ENCODE peak calls at places on chromosome 22, in eight cellular contexts. H, Q, E, F, X, T, D and R are unnamed samples.

GRCh38 chr22:44412136-44412731 is 85.8 kb downstream of the RTL6 start:
- DNase-seq in H (no peak), Q (no peak), E (no peak), F (no peak), X (no peak), T (no peak), D (no peak), R (no peak)

GRCh38 chr22:48943567-48944432 is 883.9 kb downstream of the BRD1 start:
- DNase-seq in H (peak; percentile 40), Q (no peak), E (no peak), F (no peak), X (no peak), T (no peak), D (peak; percentile 23), R (no peak)

GRCh38 chr22:39627208-39627607 is 56.7 kb downstream of the CACNA1I start:
- DNase-seq in H (no peak), Q (no peak), E (no peak), F (no peak), X (no peak), T (no peak), D (no peak), R (no peak)

GRCh38 chr22:36743591-36744412 is 32.1 kb downstream of the IFT27 start:
- DNase-seq in H (no peak), Q (no peak), E (no peak), F (no peak), X (no peak), T (no peak), D (no peak), R (no peak)

GRCh38 chr22:25518000-25518663 is 46.3 kb upstream of the GRK3 start:
- DNase-seq in H (no peak), Q (no peak), E (no peak), F (no peak), X (no peak), T (no peak), D (no peak), R (no peak)

GRCh38 chr22:37904572-37905533 is 1.2 kb upstream of the MICALL1 start:
- DNase-seq in H (peak; percentile 69), Q (peak; percentile 94), E (no peak), F (peak; percentile 99), X (no peak), T (peak; percentile 99), D (no peak), R (no peak)

GRCh38 chr22:46139895-46140350 is 10.4 kb upstream of the PPARA start:
- DNase-seq in H (no peak), Q (no peak), E (no peak), F (no peak), X (no peak), T (no peak), D (no peak), R (no peak)

GRCh38 chr22:31378123-31378522 is 21.3 kb upstream of the DRG1 start:
- DNase-seq in H (no peak), Q (peak; percentile 18), E (no peak), F (peak; percentile 94), X (no peak), T (no peak), D (no peak), R (no peak)

GRCh38 chr22:50060441-50061140 is 2.5 kb upstream of the TTLL8 start:
- DNase-seq in H (no peak), Q (no peak), E (no peak), F (no peak), X (no peak), T (no peak), D (no peak), R (no peak)

GRCh38 chr22:32204211-32204855 is 540 bp downstream of the RFPL2 start:
- DNase-seq in H (no peak), Q (no peak), E (no peak), F (peak; percentile 0), X (peak; percentile 61), T (no peak), D (no peak), R (no peak)

GRCh38 chr22:37661160-37661924 is 2.8 kb downstream of the PDXP start:
- DNase-seq in H (no peak), Q (peak; percentile 61), E (peak; percentile 32), F (peak; percentile 73), X (no peak), T (peak; percentile 66), D (peak; percentile 63), R (no peak)

GRCh38 chr22:46454910-46455269 is 82.5 kb downstream of the CELSR1 start:
- DNase-seq in H (no peak), Q (no peak), E (no peak), F (no peak), X (no peak), T (no peak), D (no peak), R (no peak)

GRCh38 chr22:31343235-31344191 is 2.6 kb downstream of the PATZ1 start:
- DNase-seq in H (peak; percentile 90), Q (peak; percentile 13), E (peak; percentile 52), F (no peak), X (no peak), T (no peak), D (peak; percentile 78), R (peak; percentile 25)

GRCh38 chr22:44399906-44400762 is 87.4 kb upstream of the SHISAL1 start:
- DNase-seq in H (peak; percentile 37), Q (no peak), E (no peak), F (no peak), X (no peak), T (no peak), D (no peak), R (no peak)